ENCODE peak calls at places on chromosomes 11 and 22, in eight cellular contexts. J is HCT116, D is lung, A is GM12865, W is ovary, Q is cardiac muscle cell, X is endothelial cell of umbilical vein, G is stomach. E is an unnamed sample.

GRCh38 chr11:110174645-110175310 is 81.6 kb downstream of the ZC3H12C start:
- DNase-seq in J (no peak), D (no peak), A (no peak), W (no peak), Q (no peak), X (no peak), G (no peak), E (no peak)

GRCh38 chr22:42648368-42649260 is 578 bp downstream of the CYB5R3 start:
- DNase-seq in J (no peak), D (peak; percentile 58), A (peak; percentile 62), W (peak; percentile 55), Q (no peak), X (peak; percentile 51), G (peak; percentile 79), E (no peak)

GRCh38 chr11:125241104-125241503 is 76.6 kb downstream of the PKNOX2 start:
- DNase-seq in J (no peak), D (no peak), A (no peak), W (no peak), Q (no peak), X (no peak), G (no peak), E (no peak)

GRCh38 chr22:39175127-39176066 is 22.9 kb upstream of the CBX7 start:
- DNase-seq in J (no peak), D (no peak), A (no peak), W (peak; percentile 37), Q (no peak), X (peak; percentile 64), G (no peak), E (peak; percentile 81)

GRCh38 chr11:36711104-36711825 is 113.2 kb upstream of the RAG2 start:
- DNase-seq in J (no peak), D (no peak), A (no peak), W (no peak), Q (no peak), X (no peak), G (no peak), E (no peak)

GRCh38 chr11:120527111-120527748 is 15.7 kb downstream of the GRIK4 start:
- DNase-seq in J (no peak), D (no peak), A (no peak), W (peak; percentile 74), Q (no peak), X (no peak), G (no peak), E (no peak)

GRCh38 chr11:9061807-9062206 is 29.6 kb downstream of the SCUBE2 start:
- DNase-seq in J (no peak), D (no peak), A (no peak), W (no peak), Q (no peak), X (no peak), G (no peak), E (no peak)

GRCh38 chr11:11659567-11660341 is 37.9 kb upstream of the GALNT18 start:
- DNase-seq in J (no peak), D (no peak), A (peak; percentile 4), W (no peak), Q (no peak), X (no peak), G (no peak), E (no peak)

GRCh38 chr11:134519390-134519750 is 107.3 kb upstream of the B3GAT1 start:
- DNase-seq in J (no peak), D (no peak), A (no peak), W (no peak), Q (no peak), X (no peak), G (no peak), E (no peak)

GRCh38 chr11:67409781-67410368 is 5.6 kb upstream of the CARNS1 start:
- DNase-seq in J (peak; percentile 33), D (no peak), A (peak; percentile 78), W (no peak), Q (peak; percentile 49), X (no peak), G (peak; percentile 71), E (no peak)

GRCh38 chr11:27150098-27150497 is 109.5 kb downstream of the BBOX1 start:
- DNase-seq in J (no peak), D (no peak), A (no peak), W (no peak), Q (no peak), X (no peak), G (no peak), E (no peak)

GRCh38 chr11:125679397-125679796 is 1.2 kb downstream of the ACRV1 start:
- DNase-seq in J (peak; percentile 3), D (no peak), A (no peak), W (no peak), Q (no peak), X (peak; percentile 30), G (no peak), E (no peak)

GRCh38 chr11:34214961-34215805 is 109.8 kb downstream of the NAT10 start:
- DNase-seq in J (peak; percentile 47), D (no peak), A (no peak), W (no peak), Q (no peak), X (no peak), G (no peak), E (no peak)

GRCh38 chr11:121652982-121653381 is 200.2 kb upstream of the SORL1-AS1 start:
- DNase-seq in J (no peak), D (no peak), A (no peak), W (no peak), Q (peak; percentile 49), X (peak; percentile 10), G (no peak), E (no peak)

GRCh38 chr11:2575611-2576051 is 124.2 kb downstream of the KCNQ1OT1 start:
- DNase-seq in J (no peak), D (no peak), A (no peak), W (peak; percentile 8), Q (no peak), X (no peak), G (no peak), E (no peak)

GRCh38 chr22:24525416-24526037 is 29.4 kb downstream of the GUCD1 start:
- DNase-seq in J (peak; percentile 54), D (peak; percentile 85), A (peak; percentile 92), W (peak; percentile 68), Q (peak; percentile 72), X (peak; percentile 72), G (peak; percentile 78), E (no peak)
- TF ChIP-seq CTCF in J (peak; percentile 58), D (peak; percentile 85), A (peak; percentile 96), W (peak; percentile 74), Q (peak; percentile 91), X (peak; percentile 89), G (peak; percentile 79), E (peak; percentile 89)

GRCh38 chr11:15707971-15708370 is 593.2 kb downstream of the INSC start:
- DNase-seq in J (no peak), D (no peak), A (no peak), W (peak; percentile 26), Q (no peak), X (no peak), G (peak; percentile 72), E (peak; percentile 88)
- TF ChIP-seq CTCF in J (no peak), D (no peak), A (no peak), W (no peak), Q (no peak), X (no peak), G (no peak), E (peak; percentile 35)

DNA sequence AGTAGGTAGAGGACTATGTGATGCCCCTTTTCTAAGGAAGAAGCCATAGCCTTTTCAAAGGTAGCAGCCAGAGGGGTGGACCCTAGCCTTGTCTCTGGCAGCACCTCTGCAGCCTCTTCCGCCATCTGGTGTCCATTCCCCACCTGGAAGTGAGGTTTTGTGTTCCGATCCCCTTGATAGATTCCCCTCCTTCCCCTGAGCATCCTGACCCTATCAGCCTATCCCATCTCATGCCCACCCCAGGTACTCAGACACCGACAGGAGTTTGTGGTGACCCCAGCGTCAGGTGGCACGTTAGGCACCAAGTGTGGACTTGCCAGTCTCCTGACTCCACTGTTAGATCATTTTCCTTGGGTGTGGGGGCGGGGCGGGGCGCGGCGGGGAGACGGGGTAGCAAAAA is 398 bp upstream of the FAM89B start:
- DNase-seq in J (no peak), D (no peak), A (no peak), W (no peak), Q (no peak), X (peak; percentile 73), G (peak; percentile 36), E (no peak)
- TF ChIP-seq CTCF in J (no peak), D (no peak), A (peak; percentile 21), W (no peak), Q (peak; percentile 46), X (peak; percentile 24), G (peak; percentile 23), E (peak; percentile 57)

GRCh38 chr22:30903876-30904460 is 64.6 kb downstream of the MORC2 start:
- DNase-seq in J (no peak), D (no peak), A (no peak), W (no peak), Q (no peak), X (no peak), G (peak; percentile 17), E (peak; percentile 68)
- TF ChIP-seq CTCF in J (no peak), D (no peak), A (no peak), W (no peak), Q (no peak), X (no peak), G (no peak), E (no peak)

GRCh38 chr11:64249038-64249437 is 2.3 kb upstream of the PLCB3 start:
- DNase-seq in J (no peak), D (no peak), A (no peak), W (no peak), Q (no peak), X (no peak), G (no peak), E (no peak)
- TF ChIP-seq CTCF in J (no peak), D (no peak), A (no peak), W (no peak), Q (no peak), X (no peak), G (no peak), E (no peak)

GRCh38 chr11:66020618-66021357 is 5.5 kb downstream of the CATSPER1 start:
- DNase-seq in J (no peak), D (peak; percentile 44), A (no peak), W (no peak), Q (no peak), X (peak; percentile 78), G (peak; percentile 41), E (no peak)

GRCh38 chr11:66017354-66017753 is 5.5 kb downstream of the CST6 start:
- DNase-seq in J (no peak), D (no peak), A (no peak), W (no peak), Q (no peak), X (no peak), G (no peak), E (no peak)

GRCh38 chr11:66026017-66026529 is at the start of gene CATSPER1:
- DNase-seq in J (no peak), D (no peak), A (no peak), W (no peak), Q (no peak), X (no peak), G (no peak), E (no peak)

GRCh38 chr11:66020212-66020611 is 6.1 kb downstream of the CATSPER1 start:
- DNase-seq in J (no peak), D (no peak), A (no peak), W (no peak), Q (no peak), X (no peak), G (no peak), E (no peak)

GRCh38 chr11:66022401-66023185 is 3.7 kb downstream of the CATSPER1 start:
- DNase-seq in J (no peak), D (peak; percentile 67), A (peak; percentile 61), W (peak; percentile 67), Q (peak; percentile 82), X (peak; percentile 67), G (peak; percentile 83), E (peak; percentile 93)
- TF ChIP-seq CTCF in J (no peak), D (peak; percentile 84), A (peak; percentile 92), W (peak; percentile 90), Q (peak; percentile 93), X (peak; percentile 97), G (peak; percentile 97), E (peak; percentile 94)